ENCODE peak calls at places on chromosomes 3 and 15, in nine cellular contexts. P is IMR-90; H is CD8-positive, alpha-beta T cell; G is breast epithelium; E is naive thymus-derived CD4-positive, alpha-beta T cell; I is CD4-positive, CD25-positive, alpha-beta regulatory T cell; W is psoas muscle; L is tibial artery; X is CD4-positive, alpha-beta T cell. D is an unnamed sample.
A peak's percentile ranks its signal among the peaks of the same experiment; 100 is the strongest.

GRCh38 chr15:99962006-99962561 is 228.8 kb upstream of the LYSMD4 start:
- DNase-seq in P (no peak), H (no peak), G (peak; percentile 27), E (no peak), I (no peak), W (no peak), L (no peak), X (no peak), D (no peak)

GRCh38 chr3:133568294-133569014 is 5.0 kb upstream of the CDV3 start:
- DNase-seq in P (peak; percentile 92), H (no peak), G (no peak), E (no peak), I (no peak), W (no peak), L (no peak), X (no peak), D (no peak)

GRCh38 chr3:141426404-141427034 is 58.2 kb downstream of the ZBTB38 start:
- DNase-seq in P (peak; percentile 79), H (no peak), G (peak; percentile 88), E (no peak), I (no peak), W (peak; percentile 81), L (peak; percentile 89), X (no peak), D (no peak)

GRCh38 chr3:80158332-80158731 is 390.5 kb upstream of the ROBO1 start:
- DNase-seq in P (no peak), H (no peak), G (no peak), E (no peak), I (no peak), W (no peak), L (no peak), X (no peak), D (no peak)

GRCh38 chr3:148727242-148727641 is 29.5 kb downstream of the AGTR1 start:
- DNase-seq in P (no peak), H (no peak), G (no peak), E (no peak), I (no peak), W (no peak), L (no peak), X (no peak), D (no peak)

GRCh38 chr3:36295206-36295760 is 85.0 kb upstream of the STAC start:
- DNase-seq in P (no peak), H (no peak), G (no peak), E (no peak), I (no peak), W (no peak), L (no peak), X (no peak), D (no peak)

GRCh38 chr15:59532770-59533379 is 78.7 kb upstream of the GCNT3 start:
- DNase-seq in P (peak; percentile 21), H (no peak), G (no peak), E (peak; percentile 26), I (no peak), W (no peak), L (no peak), X (no peak), D (no peak)

GRCh38 chr15:45242289-45242688 is 9.7 kb upstream of the SLC28A2 start:
- DNase-seq in P (no peak), H (no peak), G (no peak), E (no peak), I (no peak), W (no peak), L (no peak), X (no peak), D (no peak)

GRCh38 chr3:138154534-138154933 is 20.2 kb downstream of the DBR1 start:
- DNase-seq in P (no peak), H (no peak), G (no peak), E (no peak), I (no peak), W (no peak), L (no peak), X (no peak), D (no peak)

GRCh38 chr3:66809579-66809958 is 188.5 kb upstream of the KBTBD8 start:
- DNase-seq in P (no peak), H (no peak), G (no peak), E (no peak), I (no peak), W (no peak), L (no peak), X (no peak), D (no peak)

GRCh38 chr3:24013843-24014242 is 68.8 kb downstream of the NR1D2 start:
- DNase-seq in P (no peak), H (no peak), G (no peak), E (no peak), I (no peak), W (no peak), L (no peak), X (no peak), D (no peak)
- H3K9me3 ChIP-seq in P (no peaks in the 10 kb centered on the region), H (no peaks in the 10 kb centered on the region), G (no peaks in the 10 kb centered on the region), E (no peaks in the 10 kb centered on the region), I (no peaks in the 10 kb centered on the region), W (no peaks in the 10 kb centered on the region), L (no peaks in the 10 kb centered on the region), X (no peaks in the 10 kb centered on the region), D (no peaks in the 10 kb centered on the region)

GRCh38 chr15:75142499-75142898 is 59.2 kb upstream of the C15orf39 start:
- DNase-seq in P (no peak), H (no peak), G (no peak), E (no peak), I (no peak), W (no peak), L (no peak), X (no peak), D (no peak)

GRCh38 chr15:75148293-75148692 is 53.4 kb upstream of the C15orf39 start:
- DNase-seq in P (no peak), H (no peak), G (no peak), E (no peak), I (no peak), W (no peak), L (no peak), X (no peak), D (no peak)

GRCh38 chr15:75145027-75145841 is 56.4 kb upstream of the C15orf39 start:
- DNase-seq in P (no peak), H (no peak), G (no peak), E (no peak), I (no peak), W (no peak), L (no peak), X (no peak), D (no peak)

GRCh38 chr15:75140080-75140879 is 61.4 kb upstream of the C15orf39 start:
- DNase-seq in P (no peak), H (no peak), G (no peak), E (no peak), I (no peak), W (no peak), L (no peak), X (no peak), D (no peak)

DNA sequence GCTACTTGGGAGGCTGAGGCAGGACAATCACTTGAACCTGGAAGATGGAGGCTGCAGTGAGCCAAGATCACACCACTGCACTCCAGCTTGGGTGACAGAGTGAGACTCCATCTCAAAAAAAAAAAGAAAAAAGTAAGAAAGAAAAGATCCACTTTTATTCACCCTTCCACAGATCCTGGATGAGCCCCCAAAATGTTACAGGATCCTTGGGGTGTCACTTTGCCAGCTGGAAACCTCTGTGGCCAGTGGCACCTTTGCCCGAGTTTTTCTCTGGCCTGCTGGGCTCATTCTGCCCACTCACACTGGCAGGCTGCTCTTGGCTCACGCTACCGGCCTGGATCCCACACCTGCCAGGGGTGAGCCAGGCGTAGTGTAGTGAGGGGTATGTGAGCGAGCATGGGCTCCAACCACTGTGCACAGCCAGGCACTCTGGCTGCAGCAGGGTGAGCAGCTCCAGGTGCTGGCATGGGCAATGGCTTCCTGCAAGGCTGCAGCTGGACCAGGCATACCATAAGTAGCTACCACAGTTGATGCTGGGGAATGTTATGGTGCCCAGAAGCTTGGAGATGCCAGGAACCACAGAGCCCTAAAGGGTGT is 57.8 kb upstream of the C15orf39 start:
- DNase-seq in P (no peak), H (no peak), G (no peak), E (no peak), I (no peak), W (no peak), L (no peak), X (no peak), D (no peak)
- H3K9me3 ChIP-seq in P (peaks cover 38% of the 10 kb centered on the region), H (peaks cover 16% of the 10 kb centered on the region), G (peaks cover 46% of the 10 kb centered on the region), E (peaks cover 13% of the 10 kb centered on the region), I (peaks cover 39% of the 10 kb centered on the region), W (peaks cover 21% of the 10 kb centered on the region), L (peaks cover 32% of the 10 kb centered on the region), X (peaks cover 32% of the 10 kb centered on the region), D (peaks cover 7% of the 10 kb centered on the region)

DNA sequence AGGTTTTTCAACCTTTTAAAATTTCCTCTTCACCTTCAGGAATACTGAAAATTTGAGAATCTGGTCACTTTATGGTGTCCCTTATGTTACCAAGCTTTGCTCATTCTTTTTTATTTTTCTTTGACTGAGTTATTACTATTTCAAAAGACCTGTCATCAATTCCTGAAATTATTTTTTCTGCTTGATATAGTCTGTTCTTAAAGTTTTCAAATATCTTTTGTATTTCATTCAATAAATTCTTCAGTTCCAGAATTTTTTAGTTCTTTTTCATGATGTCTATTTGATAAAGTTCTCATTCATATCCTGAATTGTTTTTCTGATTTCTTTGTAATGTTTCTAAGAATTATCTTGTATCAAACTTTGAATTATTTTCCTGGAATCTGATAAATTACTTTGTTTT is 63.9 kb downstream of the UQCC5 start:
- DNase-seq in P (no peak), H (no peak), G (no peak), E (no peak), I (no peak), W (no peak), L (no peak), X (no peak), D (no peak)
- H3K9me3 ChIP-seq in P (peaks cover 12% of the 10 kb centered on the region), H (no peaks in the 10 kb centered on the region), G (no peaks in the 10 kb centered on the region), E (no peaks in the 10 kb centered on the region), I (peaks cover 10% of the 10 kb centered on the region), W (peaks cover 4% of the 10 kb centered on the region), L (no peaks in the 10 kb centered on the region), X (peaks cover 17% of the 10 kb centered on the region), D (peaks cover 5% of the 10 kb centered on the region)

GRCh38 chr15:67828969-67829646 is 3.8 kb downstream of the SKOR1 start:
- DNase-seq in P (no peak), H (no peak), G (no peak), E (no peak), I (no peak), W (no peak), L (no peak), X (no peak), D (no peak)
- H3K9me3 ChIP-seq in P (peaks cover 13% of the 10 kb centered on the region), H (no peaks in the 10 kb centered on the region), G (no peaks in the 10 kb centered on the region), E (no peaks in the 10 kb centered on the region), I (no peaks in the 10 kb centered on the region), W (no peaks in the 10 kb centered on the region), L (no peaks in the 10 kb centered on the region), X (no peaks in the 10 kb centered on the region), D (no peaks in the 10 kb centered on the region)

GRCh38 chr3:1726741-1727140 is 371.9 kb upstream of the CNTN4 start:
- DNase-seq in P (no peak), H (no peak), G (no peak), E (no peak), I (no peak), W (no peak), L (no peak), X (no peak), D (no peak)
- H3K9me3 ChIP-seq in P (peaks cover 2% of the 10 kb centered on the region), H (no peaks in the 10 kb centered on the region), G (no peaks in the 10 kb centered on the region), E (no peaks in the 10 kb centered on the region), I (no peaks in the 10 kb centered on the region), W (no peaks in the 10 kb centered on the region), L (no peaks in the 10 kb centered on the region), X (no peaks in the 10 kb centered on the region), D (no peaks in the 10 kb centered on the region)

GRCh38 chr15:60766391-60767128 is 287.6 kb upstream of the ICE2 start:
- DNase-seq in P (no peak), H (no peak), G (no peak), E (no peak), I (no peak), W (no peak), L (no peak), X (no peak), D (no peak)
- H3K9me3 ChIP-seq in P (no peaks in the 10 kb centered on the region), H (no peaks in the 10 kb centered on the region), G (no peaks in the 10 kb centered on the region), E (no peaks in the 10 kb centered on the region), I (no peaks in the 10 kb centered on the region), W (no peaks in the 10 kb centered on the region), L (no peaks in the 10 kb centered on the region), X (peaks cover 7% of the 10 kb centered on the region), D (peaks cover 4% of the 10 kb centered on the region)

GRCh38 chr15:95363636-95364035 is 966.9 kb upstream of the NR2F2 start:
- DNase-seq in P (no peak), H (no peak), G (no peak), E (no peak), I (no peak), W (no peak), L (no peak), X (no peak), D (no peak)
- H3K9me3 ChIP-seq in P (peaks cover 4% of the 10 kb centered on the region), H (no peaks in the 10 kb centered on the region), G (no peaks in the 10 kb centered on the region), E (no peaks in the 10 kb centered on the region), I (no peaks in the 10 kb centered on the region), W (no peaks in the 10 kb centered on the region), L (no peaks in the 10 kb centered on the region), X (peaks cover 8% of the 10 kb centered on the region), D (no peaks in the 10 kb centered on the region)

D was measured in T-helper 17 cell.